ENCODE peak calls at places on chromosomes 4 and X, in ten cellular contexts. K, X, T, B, Z, C, Y, F, I and D are unnamed samples.

GRCh38 chr4:22391548-22391947 is 124.3 kb downstream of the ADGRA3 start:
- DNase-seq in X (no peak), B (no peak), F (no peak), T (no peak), K (no peak), Z (no peak), Y (no peak), C (no peak), I (no peak), D (no peak)

GRCh38 chr4:20017439-20017838 is 234.3 kb upstream of the SLIT2 start:
- DNase-seq in C (no peak), F (peak; percentile 19), I (no peak), Y (no peak), Z (no peak), K (no peak), T (no peak), B (no peak), X (no peak), D (no peak)

GRCh38 chrX:138298268-138298667 is 413.2 kb downstream of the FGF13 start:
- DNase-seq in T (no peak), K (no peak), Z (no peak), I (no peak), C (no peak), X (no peak), Y (no peak), F (no peak), B (no peak), D (no peak)

GRCh38 chr4:1045595-1046201 is 34.3 kb downstream of the FGFRL1 start:
- DNase-seq in F (no peak), X (no peak), Z (no peak), K (no peak), I (no peak), B (peak; percentile 18), Y (peak; percentile 9), T (peak; percentile 58), C (no peak), D (no peak)

GRCh38 chr4:1204286-1204827 is 32.0 kb upstream of the SPON2 start:
- DNase-seq in B (peak; percentile 32), Y (no peak), Z (no peak), T (no peak), X (no peak), C (peak; percentile 10), K (peak; percentile 20), F (no peak), I (no peak), D (no peak)

GRCh38 chrX:74578137-74578536 is 36.3 kb downstream of the RLIM start:
- DNase-seq in I (no peak), Z (no peak), Y (no peak), T (no peak), K (no peak), F (no peak), C (no peak), B (no peak), X (no peak), D (no peak)

GRCh38 chrX:110755611-110756010 is 40.0 kb downstream of the CHRDL1 start:
- DNase-seq in X (no peak), Z (no peak), F (no peak), I (no peak), T (no peak), C (no peak), Y (no peak), B (no peak), K (no peak), D (no peak)

GRCh38 chr4:52824603-52825310 is 37.4 kb upstream of the RASL11B start:
- DNase-seq in C (no peak), Z (no peak), K (peak; percentile 38), I (peak; percentile 61), T (peak; percentile 51), Y (no peak), F (no peak), X (peak; percentile 46), B (peak; percentile 48), D (no peak)

GRCh38 chr4:46445689-46446339 is 55.9 kb upstream of the GABRA2 start:
- DNase-seq in K (no peak), T (no peak), F (no peak), Y (no peak), B (no peak), C (no peak), I (no peak), X (no peak), Z (no peak), D (peak; percentile 49)

GRCh38 chr4:98928131-98928504 is 815 bp downstream of the EIF4E start:
- DNase-seq in B (peak; percentile 71), T (peak; percentile 85), C (peak; percentile 81), Y (peak; percentile 60), X (peak; percentile 55), K (peak; percentile 65), I (peak; percentile 89), Z (peak; percentile 58), F (peak; percentile 82), D (peak; percentile 74)

GRCh38 chr4:89214308-89214707 is 93.3 kb downstream of the GPRIN3 start:
- DNase-seq in Y (no peak), X (no peak), T (no peak), B (no peak), I (no peak), F (no peak), K (no peak), Z (no peak), C (no peak), D (no peak)

DNA sequence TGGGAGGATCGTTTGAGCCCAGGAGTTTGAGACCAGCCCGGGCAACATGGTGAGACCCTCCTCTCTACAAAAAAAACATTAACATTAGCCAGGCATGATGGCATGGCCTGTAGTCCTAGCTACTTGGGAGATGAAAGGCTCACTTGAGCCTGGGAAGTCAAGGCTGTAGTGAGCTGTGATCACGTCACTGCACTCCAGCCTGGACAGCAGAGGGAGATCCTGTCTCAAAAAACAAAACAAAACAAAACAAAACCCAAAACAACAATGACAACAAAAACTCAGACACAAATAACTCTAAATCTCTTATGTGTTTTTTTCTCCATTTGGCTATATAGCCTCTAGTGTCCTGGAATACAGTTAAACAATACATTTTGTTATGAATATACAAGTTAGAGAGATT is 127.3 kb upstream of the STK26 start:
- DNase-seq in T (no peak), Z (no peak), Y (no peak), I (no peak), B (no peak), F (no peak), C (no peak), X (no peak), K (no peak), D (no peak)
- TF ChIP-seq CTCF in T (no peak), Z (no peak), Y (no peak), I (no peak), B (no peak), F (no peak), C (no peak), X (no peak), K (no peak), D (no peak)

GRCh38 chr4:8317474-8317873 is 47.9 kb downstream of the HTRA3 start:
- DNase-seq in X (no peak), B (no peak), Y (no peak), F (no peak), C (no peak), T (no peak), Z (peak; percentile 6), K (no peak), I (no peak), D (no peak)
- H3K4me1 ChIP-seq in X (peaks cover 56% of the 10 kb centered on the region), B (peaks cover 26% of the 10 kb centered on the region), Y (no peaks in the 10 kb centered on the region), F (peaks cover 7% of the 10 kb centered on the region), C (peaks cover 15% of the 10 kb centered on the region), T (peaks cover 12% of the 10 kb centered on the region), Z (peaks cover 18% of the 10 kb centered on the region), K (peaks cover 36% of the 10 kb centered on the region), I (peaks cover 18% of the 10 kb centered on the region), D (peaks cover 14% of the 10 kb centered on the region)

GRCh38 chr4:76898949-76899640 is 1.2 kb upstream of the SOWAHB start:
- DNase-seq in T (peak; percentile 66), F (no peak), X (no peak), C (no peak), I (no peak), B (no peak), Y (no peak), Z (no peak), K (no peak), D (no peak)
- H3K27me3 ChIP-seq in T (no peaks in the 10 kb centered on the region), F (peaks cover 39% of the 10 kb centered on the region), X (peaks cover 74% of the 10 kb centered on the region), C (peaks cover 22% of the 10 kb centered on the region), I (peaks cover 15% of the 10 kb centered on the region), B (peaks cover 42% of the 10 kb centered on the region), Y (peaks cover 13% of the 10 kb centered on the region), Z (no peaks in the 10 kb centered on the region), K (peaks cover 45% of the 10 kb centered on the region), D (peaks cover 84% of the 10 kb centered on the region)

GRCh38 chrX:86348669-86349068 is 200.4 kb downstream of the DACH2 start:
- DNase-seq in K (no peak), Z (no peak), Y (no peak), B (no peak), C (no peak), T (peak; percentile 2), F (no peak), X (no peak), I (no peak), D (no peak)
- TF ChIP-seq CTCF in K (no peak), Z (no peak), Y (no peak), B (no peak), C (no peak), T (no peak), F (no peak), X (no peak), I (no peak), D (no peak)

GRCh38 chrX:71604796-71605568 is 13.3 kb downstream of the CXCR3 start:
- DNase-seq in K (no peak), I (no peak), Z (no peak), Y (no peak), T (no peak), B (no peak), C (no peak), X (no peak), F (peak; percentile 7), D (no peak)
- H3K4me1 ChIP-seq in K (no peaks in the 10 kb centered on the region), I (no peaks in the 10 kb centered on the region), Z (no peaks in the 10 kb centered on the region), Y (no peaks in the 10 kb centered on the region), T (no peaks in the 10 kb centered on the region), B (no peaks in the 10 kb centered on the region), C (no peaks in the 10 kb centered on the region), X (peaks cover 22% of the 10 kb centered on the region), F (peaks cover 27% of the 10 kb centered on the region), D (no peaks in the 10 kb centered on the region)

GRCh38 chrX:47241201-47242011 is 8.6 kb downstream of the USP11 start:
- DNase-seq in I (no peak), B (no peak), X (no peak), Y (no peak), T (no peak), F (no peak), C (no peak), K (no peak), Z (no peak), D (no peak)
- H3K27me3 ChIP-seq in I (no peaks in the 10 kb centered on the region), B (no peaks in the 10 kb centered on the region), X (no peaks in the 10 kb centered on the region), Y (no peaks in the 10 kb centered on the region), T (no peaks in the 10 kb centered on the region), F (no peaks in the 10 kb centered on the region), C (no peaks in the 10 kb centered on the region), K (no peaks in the 10 kb centered on the region), Z (no peaks in the 10 kb centered on the region), D (no peaks in the 10 kb centered on the region)